ENCODE peak calls at places on chromosomes 1 and 21, in nine cellular contexts. A is left ventricle myocardium inferior, P is thoracic aorta, I is tibial artery, D is cardiac muscle cell, M is mucosa of descending colon, J is BJ, R is transverse colon, X is colonic mucosa. H is an unnamed sample. For H3K36me3, the result is how much of the 10 kb centered on the place peaks cover.

GRCh38 chr1:66197120-66197519 is 336.8 kb upstream of the SGIP1 start:
- DNase-seq in J (no peak), R (no peak), M (no peak), D (no peak), I (no peak), P (no peak), A (no peak), X (no peak), H (no peak)

GRCh38 chr21:42061866-42062542 is 9.1 kb upstream of the UMODL1 start:
- DNase-seq in J (no peak), R (peak), M (peak), P (no peak), A (no peak), I (no peak), D (no peak), X (no peak), H (no peak)

GRCh38 chr1:22114083-22115012 is 28.5 kb downstream of the WNT4 start:
- DNase-seq in I (no peak), D (peak), R (no peak), P (no peak), A (no peak), J (no peak), X (no peak), M (peak), H (peak)

GRCh38 chr1:2466834-2467554 is 9.1 kb upstream of the PLCH2 start:
- DNase-seq in M (peak), X (peak), I (no peak), P (no peak), R (no peak), J (no peak), D (no peak), A (no peak), H (peak)

GRCh38 chr1:229058111-229058551 is 212.8 kb upstream of the RAB4A start:
- DNase-seq in P (no peak), I (no peak), M (no peak), J (no peak), A (no peak), R (no peak), X (no peak), D (no peak), H (no peak)

GRCh38 chr1:101757985-101758384 is 238.7 kb downstream of the OLFM3 start:
- DNase-seq in I (no peak), R (no peak), J (no peak), M (no peak), A (no peak), P (no peak), X (no peak), D (no peak), H (no peak)

GRCh38 chr1:23660671-23661070 is 30.9 kb upstream of the RPL11 start:
- DNase-seq in P (no peak), X (no peak), I (no peak), A (no peak), M (no peak), R (no peak), J (no peak), D (no peak), H (no peak)

GRCh38 chr21:27648560-27648959 is 681.7 kb upstream of the ADAMTS5 start:
- DNase-seq in M (no peak), P (no peak), D (peak), J (peak), R (no peak), X (no peak), I (no peak), A (no peak), H (no peak)

GRCh38 chr1:64469977-64470669 is at the start of gene CACHD1:
- DNase-seq in A (peak), J (peak), P (peak), I (peak), X (peak), M (peak), D (peak), R (peak), H (peak)

GRCh38 chr1:214838351-214838750 is 235.4 kb downstream of the CENPF start:
- DNase-seq in M (no peak), J (no peak), P (no peak), A (no peak), R (no peak), D (peak), X (no peak), I (no peak), H (no peak)

GRCh38 chr1:1137256-1138045 is 21.6 kb upstream of the C1orf159 start:
- DNase-seq in D (no peak), J (no peak), I (no peak), A (no peak), M (peak), X (peak), R (peak), P (no peak), H (no peak)

GRCh38 chr1:112889052-112889451 is 66.9 kb downstream of the SLC16A1 start:
- DNase-seq in D (no peak), A (no peak), X (no peak), R (no peak), I (no peak), J (no peak), P (no peak), M (no peak), H (no peak)

GRCh38 chr1:227886503-227886961 is 61.2 kb downstream of the WNT9A start:
- DNase-seq in R (no peak), A (no peak), X (peak), P (no peak), D (no peak), M (peak), I (no peak), J (no peak), H (peak)

GRCh38 chr1:114453361-114453784 is 57.6 kb downstream of the TRIM33 start:
- DNase-seq in I (no peak), J (no peak), P (no peak), D (no peak), A (no peak), R (no peak), X (no peak), M (no peak), H (no peak)

GRCh38 chr1:43530483-43531452 is at the start of gene PTPRF:
- DNase-seq in D (peak), I (no peak), P (no peak), J (no peak), R (peak), M (peak), X (peak), A (peak), H (peak)

GRCh38 chr21:34180826-34181359 is 107.5 kb downstream of the MRPS6 start:
- DNase-seq in P (no peak), A (no peak), M (no peak), X (no peak), I (no peak), J (no peak), R (no peak), D (no peak), H (no peak)

GRCh38 chr1:79497193-79497773 is 490.8 kb upstream of the ADGRL4 start:
- DNase-seq in J (no peak), P (no peak), X (no peak), A (no peak), D (peak), R (no peak), I (no peak), M (no peak), H (no peak)

GRCh38 chr21:36330904-36331303 is 10.9 kb downstream of the MORC3 start:
- DNase-seq in P (no peak), I (peak), M (peak), X (peak), A (peak), D (peak), J (no peak), R (peak), H (peak)

GRCh38 chr1:119718409-119718808 is 6.7 kb downstream of the PHGDH start:
- DNase-seq in X (no peak), R (no peak), J (no peak), P (no peak), A (no peak), M (no peak), D (no peak), I (no peak), H (no peak)

GRCh38 chr1:119718969-119719368 is 7.2 kb downstream of the PHGDH start:
- DNase-seq in X (no peak), R (no peak), J (no peak), M (no peak), P (no peak), I (no peak), D (no peak), A (no peak), H (no peak)

GRCh38 chr1:119724611-119725218 is 13.0 kb downstream of the PHGDH start:
- DNase-seq in D (no peak), P (no peak), J (no peak), I (no peak), X (no peak), R (no peak), A (no peak), M (no peak), H (no peak)

GRCh38 chr1:119720866-119721440 is 9.2 kb downstream of the PHGDH start:
- DNase-seq in D (no peak), A (no peak), M (no peak), I (no peak), R (no peak), J (no peak), P (no peak), X (no peak), H (no peak)

GRCh38 chr1:119721933-119722332 is 10.2 kb downstream of the PHGDH start:
- DNase-seq in A (no peak), P (no peak), J (no peak), M (no peak), D (no peak), X (no peak), I (no peak), R (no peak), H (no peak)
- H3K36me3 ChIP-seq in A (under half), P (under half), J (under half), M (under half), D (under half), X (under half), I (half or more), R (under half), H (half or more)

GRCh38 chr1:212964102-212964501 is 13.8 kb downstream of the VASH2 start:
- DNase-seq in I (no peak), X (no peak), R (no peak), M (no peak), P (no peak), D (no peak), A (no peak), J (no peak), H (no peak)
- H3K36me3 ChIP-seq in I (under half), X (under half), R (under half), M (under half), P (under half), D (under half), A (under half), J (under half), H (under half)

GRCh38 chr1:211642870-211643269 is 32.6 kb downstream of the NEK2 start:
- DNase-seq in A (no peak), I (no peak), R (no peak), J (no peak), X (no peak), M (no peak), D (no peak), P (no peak), H (no peak)
- H3K36me3 ChIP-seq in A (under half), I (under half), R (under half), J (under half), X (under half), M (under half), D (under half), P (under half), H (under half)

GRCh38 chr1:62509028-62509427 is 72.2 kb downstream of the USP1 start:
- DNase-seq in I (no peak), R (peak), P (no peak), M (no peak), J (no peak), X (no peak), D (no peak), A (no peak), H (no peak)
- H3K36me3 ChIP-seq in I (half or more), R (under half), P (under half), M (under half), J (under half), X (under half), D (under half), A (under half), H (under half)

H was measured in BE2C.